ENCODE peak calls at places on chromosomes 6 and 20, in nine cellular contexts. X is A549; Q is CD8-positive, alpha-beta T cell; O is HCT116; V is psoas muscle; D is right atrium auricular region; G is right cardiac atrium; N is aorta; K is mesendoderm. U is an unnamed sample.

GRCh38 chr6:85594197-85594930 is 706 bp upstream of the SNX14 start:
- DNase-seq in G (no peak), K (peak), O (no peak), D (no peak), Q (peak), X (no peak), N (no peak), V (no peak), U (peak)

GRCh38 chr6:34267746-34268145 is 18.9 kb upstream of the SMIM29 start:
- DNase-seq in K (no peak), X (no peak), G (no peak), Q (no peak), N (no peak), O (no peak), V (no peak), D (no peak), U (no peak)

GRCh38 chr6:105474234-105474633 is 71.4 kb upstream of the PREP start:
- DNase-seq in K (peak), G (no peak), X (no peak), D (no peak), N (no peak), V (no peak), O (no peak), Q (no peak), U (no peak)

GRCh38 chr6:71139249-71139648 is 149.4 kb upstream of the OGFRL1 start:
- DNase-seq in O (no peak), D (no peak), V (no peak), N (no peak), K (peak), X (no peak), Q (no peak), G (no peak), U (peak)

GRCh38 chr6:15544321-15544900 is 118.4 kb downstream of the DTNBP1 start:
- DNase-seq in D (no peak), V (no peak), Q (no peak), G (no peak), N (no peak), X (no peak), O (no peak), K (no peak), U (no peak)

GRCh38 chr6:84422380-84422968 is 195.0 kb upstream of the CEP162 start:
- DNase-seq in X (peak), O (peak), V (peak), G (peak), K (peak), D (peak), Q (no peak), N (peak), U (no peak)

GRCh38 chr20:64065973-64066341 is 3.0 kb downstream of the TCEA2 start:
- DNase-seq in O (peak), V (no peak), K (peak), X (peak), N (no peak), D (no peak), G (no peak), Q (peak), U (peak)

GRCh38 chr6:21598662-21599061 is 5.1 kb downstream of the SOX4 start:
- DNase-seq in X (no peak), N (no peak), K (no peak), Q (no peak), V (no peak), O (no peak), D (no peak), G (no peak), U (no peak)

DNA sequence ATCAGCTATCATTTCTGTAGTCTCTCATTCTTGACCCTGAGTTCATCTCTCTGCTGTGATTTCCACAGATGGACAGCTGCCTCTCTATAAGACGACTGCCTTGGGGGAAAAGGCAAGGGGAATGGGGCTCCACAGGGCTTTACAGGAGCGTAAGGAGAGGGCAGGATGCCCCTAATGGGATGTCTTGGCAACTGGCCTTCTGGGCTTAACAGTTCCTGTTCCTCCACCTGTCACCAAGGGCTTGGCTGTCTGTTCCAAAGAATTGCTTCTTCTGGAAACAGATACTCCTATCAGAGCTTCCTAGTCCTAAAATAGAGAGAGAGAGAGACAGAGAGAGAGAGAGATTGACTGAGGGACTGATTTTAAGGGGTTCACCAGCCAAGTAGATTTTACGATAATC is 181.9 kb downstream of the TMEM200A start:
- DNase-seq in X (no peak), D (no peak), N (no peak), K (no peak), V (peak), Q (no peak), G (no peak), O (no peak), U (no peak)
- H3K27ac ChIP-seq in X (no peak), D (no peak), N (no peak), K (no peak), V (no peak), Q (no peak), G (no peak), O (no peak), U (no peak)

GRCh38 chr6:128461517-128461916 is 58.9 kb downstream of the PTPRK start:
- DNase-seq in N (no peak), D (no peak), O (no peak), V (no peak), G (no peak), X (no peak), Q (no peak), K (no peak), U (no peak)

GRCh38 chr6:128464790-128465189 is 55.6 kb downstream of the PTPRK start:
- DNase-seq in V (no peak), X (no peak), D (no peak), K (no peak), Q (no peak), N (no peak), G (no peak), O (no peak), U (no peak)

GRCh38 chr6:128465368-128466343 is 54.7 kb downstream of the PTPRK start:
- DNase-seq in X (no peak), D (no peak), V (no peak), N (no peak), G (no peak), Q (no peak), O (no peak), K (no peak), U (no peak)

GRCh38 chr6:128463942-128464341 is 56.5 kb downstream of the PTPRK start:
- DNase-seq in D (no peak), Q (no peak), O (no peak), N (no peak), V (no peak), G (no peak), X (no peak), K (no peak), U (peak)
- H3K27ac ChIP-seq in D (no peak), Q (no peak), O (no peak), N (no peak), V (no peak), G (no peak), X (no peak), K (no peak), U (no peak)

GRCh38 chr6:170087946-170088348 is 202.9 kb downstream of the DLL1 start:
- DNase-seq in N (peak), K (no peak), D (peak), Q (peak), V (peak), G (peak), O (no peak), X (no peak), U (no peak)
- H3K27ac ChIP-seq in N (no peak), K (no peak), D (no peak), Q (peak), V (no peak), G (no peak), O (no peak), X (no peak), U (no peak)

GRCh38 chr20:37927410-37928048 is 24.6 kb downstream of the VSTM2L start:
- DNase-seq in O (no peak), X (no peak), N (no peak), K (no peak), D (no peak), G (no peak), Q (no peak), V (no peak), U (no peak)
- H3K27ac ChIP-seq in O (no peak), X (no peak), N (no peak), K (no peak), D (no peak), G (no peak), Q (no peak), V (no peak), U (no peak)

GRCh38 chr20:40650707-40651106 is 38.3 kb downstream of the MAFB start:
- DNase-seq in K (no peak), Q (no peak), V (no peak), D (no peak), X (no peak), G (no peak), N (no peak), O (no peak), U (no peak)
- H3K27ac ChIP-seq in K (no peak), Q (no peak), V (no peak), D (no peak), X (no peak), G (no peak), N (no peak), O (no peak), U (no peak)

GRCh38 chr6:35710241-35710847 is 21.6 kb upstream of the FKBP5 start:
- DNase-seq in K (no peak), N (peak), D (no peak), Q (peak), X (no peak), G (no peak), V (no peak), O (no peak), U (peak)
- H3K27ac ChIP-seq in K (no peak), N (no peak), D (no peak), Q (no peak), X (peak), G (no peak), V (no peak), O (no peak), U (no peak)

GRCh38 chr6:151005896-151006632 is 140.6 kb downstream of the MTHFD1L start:
- DNase-seq in K (no peak), O (no peak), G (no peak), Q (no peak), X (no peak), N (no peak), V (no peak), D (no peak), U (no peak)
- H3K27ac ChIP-seq in K (no peak), O (no peak), G (no peak), Q (no peak), X (no peak), N (no peak), V (no peak), D (no peak), U (no peak)

GRCh38 chr6:161271343-161272019 is 2.4 kb downstream of the AGPAT4 start:
- DNase-seq in G (no peak), D (no peak), V (no peak), Q (no peak), X (no peak), O (no peak), K (peak), N (no peak), U (no peak)
- H3K27ac ChIP-seq in G (no peak), D (no peak), V (no peak), Q (no peak), X (no peak), O (no peak), K (no peak), N (no peak), U (no peak)

GRCh38 chr6:151916075-151916474 is 108.6 kb downstream of the ESR1 start:
- DNase-seq in O (no peak), D (no peak), K (no peak), Q (no peak), G (no peak), V (no peak), N (no peak), X (no peak), U (peak)

GRCh38 chr6:151914475-151914874 is 107.0 kb downstream of the ESR1 start:
- DNase-seq in N (no peak), D (no peak), X (peak), G (no peak), Q (no peak), V (no peak), K (peak), O (no peak), U (peak)

GRCh38 chr6:151916680-151917164 is 109.2 kb downstream of the ESR1 start:
- DNase-seq in X (no peak), D (no peak), Q (no peak), K (no peak), G (no peak), V (no peak), O (no peak), N (no peak), U (peak)

DNA sequence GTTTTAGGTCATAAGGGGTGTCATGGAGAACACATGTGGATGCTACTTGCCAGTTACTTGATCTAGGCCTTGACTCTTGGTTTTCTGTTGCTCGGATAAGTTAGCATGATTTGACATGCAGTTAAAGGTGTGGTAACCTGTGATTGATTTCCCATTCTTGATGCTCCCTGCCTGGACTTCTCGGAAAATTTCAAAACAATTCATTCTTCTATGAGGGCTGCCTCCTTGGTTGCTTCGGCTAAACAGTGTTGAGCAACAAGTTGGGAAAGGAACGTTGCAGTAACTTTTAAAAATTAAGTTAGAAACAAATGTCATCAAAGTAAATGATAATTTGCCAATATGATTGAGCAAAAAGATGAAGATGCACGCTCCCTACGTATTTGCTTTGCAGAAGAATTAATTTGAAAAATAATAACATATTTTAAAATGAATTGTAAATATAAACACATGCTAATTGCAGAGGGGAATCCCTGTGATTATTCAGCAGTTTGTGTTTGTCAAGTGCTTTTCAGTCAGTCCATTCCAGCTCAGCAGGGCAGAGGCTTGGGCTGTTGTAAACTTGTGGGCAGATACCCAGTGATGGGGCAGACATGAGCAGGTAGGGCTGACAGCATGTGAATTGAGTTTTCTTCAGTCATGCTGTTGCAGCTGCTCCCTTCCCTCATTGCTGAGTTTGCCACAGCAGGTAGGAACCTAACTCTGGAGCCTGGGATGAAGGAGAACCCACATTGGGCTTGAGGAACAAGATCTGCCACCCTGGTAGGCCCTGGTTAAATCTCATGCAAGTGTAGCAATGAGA is 110.2 kb downstream of the ESR1 start:
- DNase-seq in N (no peak), X (no peak), D (no peak), O (no peak), V (no peak), G (no peak), K (no peak), Q (no peak), U (peak)
- H3K27ac ChIP-seq in N (no peak), X (no peak), D (peak), O (no peak), V (peak), G (no peak), K (no peak), Q (no peak), U (peak)

U was measured in foreskin keratinocyte.